ENCODE peak calls at places on chromosomes 13 and 19, in five cellular contexts. One of them, this sample, is unnamed.
A peak's percentile ranks its signal among the peaks of the same experiment; 100 is the strongest.

GRCh38 chr19:49374665-49375434 is 11.2 kb downstream of the DKKL1 start:
- DNase-seq in Calu3: no peak
- DNase-seq in breast epithelium: no peak
- DNase-seq in AG04449: no peak
- DNase-seq in mammary epithelial cell: no peak
- DNase-seq in this sample: no peak

GRCh38 chr13:25406377-25406776 is 34.6 kb downstream of the ATP8A2 start:
- DNase-seq in Calu3: no peak
- DNase-seq in breast epithelium: no peak
- DNase-seq in AG04449: no peak
- DNase-seq in mammary epithelial cell: peak; percentile 8
- DNase-seq in this sample: no peak

GRCh38 chr19:48859711-48860572 is 8.5 kb downstream of the PLEKHA4 start:
- DNase-seq in Calu3: no peak
- DNase-seq in breast epithelium: no peak
- DNase-seq in AG04449: no peak
- DNase-seq in mammary epithelial cell: no peak
- DNase-seq in this sample: no peak

GRCh38 chr13:77362166-77362565 is 35.3 kb upstream of the MYCBP2 start:
- DNase-seq in Calu3: no peak
- DNase-seq in breast epithelium: no peak
- DNase-seq in AG04449: no peak
- DNase-seq in mammary epithelial cell: no peak
- DNase-seq in this sample: no peak

GRCh38 chr13:75648446-75648845 is 12.3 kb downstream of the LMO7 start:
- DNase-seq in Calu3: no peak
- DNase-seq in breast epithelium: no peak
- DNase-seq in AG04449: no peak
- DNase-seq in mammary epithelial cell: no peak
- DNase-seq in this sample: no peak

GRCh38 chr13:41416276-41416675 is 41.1 kb upstream of the RGCC start:
- DNase-seq in Calu3: no peak
- DNase-seq in breast epithelium: no peak
- DNase-seq in AG04449: no peak
- DNase-seq in mammary epithelial cell: peak; percentile 29
- DNase-seq in this sample: no peak

GRCh38 chr13:91986771-91987515 is 588.5 kb downstream of the GPC5 start:
- DNase-seq in Calu3: no peak
- DNase-seq in breast epithelium: no peak
- DNase-seq in AG04449: no peak
- DNase-seq in mammary epithelial cell: no peak
- DNase-seq in this sample: no peak

GRCh38 chr13:76474356-76474755 is 411.8 kb downstream of the KCTD12 start:
- DNase-seq in Calu3: no peak
- DNase-seq in breast epithelium: no peak
- DNase-seq in AG04449: no peak
- DNase-seq in mammary epithelial cell: no peak
- DNase-seq in this sample: no peak

GRCh38 chr19:18202759-18203407 is 959 bp downstream of the RAB3A start:
- DNase-seq in Calu3: no peak
- DNase-seq in breast epithelium: no peak
- DNase-seq in AG04449: no peak
- DNase-seq in mammary epithelial cell: peak; percentile 9
- DNase-seq in this sample: no peak

GRCh38 chr13:40692946-40693345 is 26.5 kb upstream of the FOXO1 start:
- DNase-seq in Calu3: no peak
- DNase-seq in breast epithelium: no peak
- DNase-seq in AG04449: no peak
- DNase-seq in mammary epithelial cell: peak; percentile 31
- DNase-seq in this sample: peak; percentile 70

GRCh38 chr13:47457631-47458030 is 543.4 kb downstream of the SUCLA2 start:
- DNase-seq in Calu3: no peak
- DNase-seq in breast epithelium: no peak
- DNase-seq in AG04449: peak; percentile 67
- DNase-seq in mammary epithelial cell: peak; percentile 43
- DNase-seq in this sample: no peak

GRCh38 chr13:43908156-43909126 is 28.7 kb downstream of the LACC1 start:
- DNase-seq in Calu3: peak; percentile 8
- DNase-seq in breast epithelium: no peak
- DNase-seq in AG04449: peak; percentile 38
- DNase-seq in mammary epithelial cell: peak; percentile 61
- DNase-seq in this sample: peak; percentile 1

GRCh38 chr19:36054733-36055686 is at the start of gene WDR62:
- DNase-seq in Calu3: peak; percentile 98
- DNase-seq in breast epithelium: peak; percentile 94
- DNase-seq in AG04449: peak; percentile 31
- DNase-seq in mammary epithelial cell: peak; percentile 91
- DNase-seq in this sample: peak; percentile 83

GRCh38 chr19:33868821-33869412 is 72.2 kb downstream of the KCTD15 start:
- DNase-seq in Calu3: no peak
- DNase-seq in breast epithelium: peak; percentile 16
- DNase-seq in AG04449: no peak
- DNase-seq in mammary epithelial cell: peak; percentile 50
- DNase-seq in this sample: no peak

GRCh38 chr19:9329999-9330398 is 6.0 kb downstream of the ZNF559 start:
- DNase-seq in Calu3: no peak
- DNase-seq in breast epithelium: no peak
- DNase-seq in AG04449: no peak
- DNase-seq in mammary epithelial cell: no peak
- DNase-seq in this sample: no peak

GRCh38 chr19:30530751-30531150 is 158.6 kb downstream of the ZNF536 start:
- DNase-seq in Calu3: no peak
- DNase-seq in breast epithelium: no peak
- DNase-seq in AG04449: no peak
- DNase-seq in mammary epithelial cell: no peak
- DNase-seq in this sample: no peak

GRCh38 chr19:7415163-7415856 is 66.6 kb downstream of the ARHGEF18 start:
- DNase-seq in Calu3: no peak
- DNase-seq in breast epithelium: no peak
- DNase-seq in AG04449: no peak
- DNase-seq in mammary epithelial cell: no peak
- DNase-seq in this sample: no peak

This sample was measured in PC-9.